ENCODE peak calls at places on chromosomes 4 and X, in six cellular contexts. G is pancreas, M is adrenal gland, E is vagina, S is mammary epithelial cell, F is left lung. C is an unnamed sample.

GRCh38 chr4:55291227-55291629 is 54.8 kb upstream of the SRD5A3 start:
- DNase-seq in M (peak), F (no peak), S (no peak), E (no peak), G (no peak), C (no peak)

GRCh38 chr4:181017038-181017437 is 1226.2 kb upstream of the TENM3 start:
- DNase-seq in G (no peak), E (no peak), F (no peak), S (no peak), M (no peak), C (no peak)

GRCh38 chr4:3307486-3307885 is 14.7 kb downstream of the RGS12 start:
- DNase-seq in G (no peak), S (no peak), E (no peak), M (peak), F (peak), C (no peak)

GRCh38 chr4:9594948-9595347 is 150.7 kb downstream of the DEFB131A start:
- DNase-seq in M (no peak), E (no peak), S (no peak), F (no peak), G (no peak), C (no peak)

GRCh38 chr4:184021389-184021788 is 116.3 kb downstream of the STOX2 start:
- DNase-seq in M (no peak), G (no peak), F (no peak), E (no peak), S (peak), C (no peak)

GRCh38 chrX:95718746-95719145 is 965.9 kb upstream of the DIAPH2 start:
- DNase-seq in M (no peak), E (no peak), F (no peak), G (no peak), S (no peak), C (no peak)

GRCh38 chrX:19721726-19722370 is 165.6 kb downstream of the SH3KBP1 start:
- DNase-seq in S (no peak), F (peak), M (no peak), E (peak), G (no peak), C (no peak)

GRCh38 chr4:102534845-102535244 is 33.7 kb downstream of the NFKB1 start:
- DNase-seq in M (no peak), S (no peak), G (no peak), E (no peak), F (no peak), C (no peak)

GRCh38 chr4:153166971-153167501 is 37.2 kb upstream of the TRIM2 start:
- DNase-seq in F (no peak), E (no peak), G (no peak), S (peak), M (no peak), C (no peak)

GRCh38 chrX:41397228-41397627 is 49.9 kb upstream of the NYX start:
- DNase-seq in F (no peak), G (no peak), M (no peak), E (no peak), S (no peak), C (no peak)

GRCh38 chr4:54661686-54662085 is 3.9 kb downstream of the KIT start:
- DNase-seq in G (no peak), F (no peak), E (no peak), M (no peak), S (peak), C (no peak)

GRCh38 chr4:119211856-119212250 is 660 bp upstream of the USP53 start:
- DNase-seq in M (no peak), S (no peak), G (no peak), F (no peak), E (no peak), C (no peak)

GRCh38 chr4:149980941-149981340 is 97.3 kb upstream of the DCLK2 start:
- DNase-seq in G (peak), E (no peak), S (peak), F (no peak), M (peak), C (peak)

GRCh38 chr4:162959056-162959455 is 207.6 kb downstream of the NAF1 start:
- DNase-seq in G (no peak), M (no peak), E (no peak), S (no peak), F (no peak), C (peak)

GRCh38 chrX:121876316-121876715 is 828.9 kb downstream of the GLUD2 start:
- DNase-seq in S (peak), M (no peak), G (no peak), F (no peak), E (no peak), C (no peak)

GRCh38 chr4:85684676-85685075 is 209.7 kb downstream of the ARHGAP24 start:
- DNase-seq in G (no peak), E (no peak), M (no peak), S (no peak), F (no peak), C (no peak)

GRCh38 chrX:71111141-71111843 is at the start of gene IL2RG:
- DNase-seq in G (no peak), S (no peak), M (no peak), F (no peak), E (no peak), C (no peak)

GRCh38 chr4:177220376-177220775 is 89.3 kb upstream of the NEIL3 start:
- DNase-seq in M (no peak), S (peak), F (no peak), E (no peak), G (no peak), C (no peak)

GRCh38 chr4:73230865-73231517 is 27.6 kb downstream of the ANKRD17 start:
- DNase-seq in F (no peak), E (no peak), G (no peak), M (no peak), S (no peak), C (no peak)

GRCh38 chr4:152138451-152138850 is 377.6 kb upstream of the GATB start:
- DNase-seq in S (no peak), F (no peak), E (no peak), G (no peak), M (no peak), C (peak)

GRCh38 chr4:127905029-127905428 is 24.3 kb downstream of the PLK4 start:
- DNase-seq in M (no peak), S (no peak), F (no peak), E (no peak), G (no peak), C (no peak)

GRCh38 chr4:76680934-76681333 is 217.0 kb downstream of the SOWAHB start:
- DNase-seq in G (no peak), M (no peak), E (no peak), F (no peak), S (no peak), C (no peak)

GRCh38 chr4:148030486-148030885 is 298.6 kb downstream of the ARHGAP10 start:
- DNase-seq in S (no peak), E (no peak), M (no peak), F (no peak), G (no peak), C (no peak)

GRCh38 chrX:6383488-6383887 is 151.4 kb downstream of the VCX3A start:
- DNase-seq in M (no peak), G (no peak), E (no peak), S (no peak), F (no peak), C (no peak)

DNA sequence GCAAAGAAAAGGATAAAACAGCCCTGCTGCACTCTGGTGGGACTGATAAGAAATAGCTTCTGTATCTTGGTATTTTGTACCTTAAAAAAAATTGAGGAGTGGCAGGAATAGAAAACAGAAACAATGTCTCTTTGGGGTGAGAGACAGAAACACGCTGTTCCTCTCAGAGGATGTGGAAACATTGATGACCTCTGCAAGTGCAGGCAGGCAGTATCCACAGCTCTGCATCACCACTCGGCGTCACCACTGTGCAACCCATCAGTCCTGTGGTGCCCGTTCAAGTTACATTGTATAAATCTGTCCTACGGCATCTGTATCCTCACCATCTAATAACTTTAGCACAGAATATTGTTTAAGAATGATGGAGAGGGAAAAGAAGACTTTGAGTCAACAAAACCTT is 152.4 kb upstream of the SPRY1 start:
- DNase-seq in S (peak), G (no peak), E (no peak), M (peak), F (peak), C (no peak)
- TF ChIP-seq CTCF in S (peak), G (no peak), E (no peak), M (no peak), F (no peak), C (no peak)

GRCh38 chr4:26993541-26993940 is 132.9 kb downstream of the STIM2 start:
- DNase-seq in S (no peak), M (no peak), G (no peak), F (no peak), E (no peak), C (no peak)
- H3K27ac ChIP-seq in S (no peak), M (no peak), G (no peak), F (no peak), E (no peak), C (no peak)

GRCh38 chr4:113293673-113294072 is 244.2 kb downstream of the ANK2 start:
- DNase-seq in G (no peak), F (no peak), E (no peak), M (no peak), S (no peak), C (no peak)

GRCh38 chr4:113293043-113293560 is 243.6 kb downstream of the ANK2 start:
- DNase-seq in M (no peak), F (peak), S (no peak), G (no peak), E (no peak), C (no peak)

GRCh38 chr4:113294910-113295309 is 245.5 kb downstream of the ANK2 start:
- DNase-seq in F (no peak), E (no peak), S (no peak), M (no peak), G (no peak), C (no peak)

GRCh38 chr4:113290666-113291065 is 241.2 kb downstream of the ANK2 start:
- DNase-seq in M (no peak), G (no peak), S (no peak), F (no peak), E (no peak), C (peak)

GRCh38 chr4:113292371-113293042 is 243.1 kb downstream of the ANK2 start:
- DNase-seq in M (peak), S (no peak), F (peak), E (no peak), G (no peak), C (peak)
- H3K4me3 ChIP-seq in M (no peak), S (no peak), F (no peak), E (peak), G (no peak), C (no peak)

GRCh38 chr4:154349829-154350228 is 141.8 kb downstream of the DCHS2 start:
- DNase-seq in E (no peak), F (no peak), G (no peak), S (peak), M (no peak), C (no peak)
- TF ChIP-seq CTCF in E (no peak), F (no peak), G (peak), S (peak), M (peak), C (peak)

GRCh38 chrX:56569378-56570061 is 6.1 kb downstream of the UBQLN2 start:
- DNase-seq in G (no peak), S (no peak), E (no peak), F (no peak), M (no peak), C (no peak)
- H3K27ac ChIP-seq in G (no peak), S (no peak), E (no peak), F (no peak), M (no peak), C (no peak)

DNA sequence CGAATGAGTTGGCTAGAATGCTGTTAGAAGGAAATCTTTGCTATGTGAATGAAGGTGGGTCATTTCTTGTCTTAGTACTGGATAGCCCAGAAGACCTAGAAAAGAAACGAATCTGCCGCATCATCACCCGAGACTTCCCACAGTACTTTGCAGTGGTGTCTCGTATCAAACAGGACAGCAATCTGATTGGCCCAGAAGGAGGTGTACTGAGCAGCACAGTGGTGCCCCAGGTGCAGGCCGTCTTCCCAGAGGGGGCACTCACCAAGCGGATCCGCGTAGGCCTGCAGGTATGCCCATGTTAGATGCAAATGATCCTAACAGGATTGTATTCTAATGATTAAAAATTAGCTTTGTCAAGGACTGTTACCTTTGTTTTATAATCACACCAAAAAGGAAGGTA is 286.3 kb downstream of the ANK2 start:
- DNase-seq in G (no peak), M (no peak), F (no peak), E (no peak), S (no peak), C (no peak)
- H3K4me3 ChIP-seq in G (no peak), M (no peak), F (no peak), E (no peak), S (no peak), C (no peak)

C was measured in WERI-Rb-1.